ENCODE peak calls at places on chromosome 21, in ten cellular contexts. O is stomach, F is cardiac muscle cell, E is breast epithelium, W is suprapubic skin, B is neuronal stem cell, T is AG04450, M is upper lobe of right lung, P is substantia nigra, L is ascending aorta. S is an unnamed sample.

GRCh38 chr21:27703806-27704205 is 736.9 kb upstream of the ADAMTS5 start:
- DNase-seq in O (no peak), F (no peak), E (no peak), W (no peak), B (no peak), T (no peak), M (no peak), P (no peak), L (no peak), S (no peak)

GRCh38 chr21:18030248-18030647 is 211.1 kb upstream of the C21orf91 start:
- DNase-seq in O (no peak), F (no peak), E (no peak), W (no peak), B (no peak), T (no peak), M (no peak), P (no peak), L (no peak), S (no peak)

GRCh38 chr21:35559128-35559831 is 501.0 kb downstream of the SETD4 start:
- DNase-seq in O (no peak), F (peak; percentile 93), E (no peak), W (no peak), B (no peak), T (peak; percentile 82), M (no peak), P (no peak), L (no peak), S (no peak)

GRCh38 chr21:27561116-27561515 is 594.2 kb upstream of the ADAMTS5 start:
- DNase-seq in O (no peak), F (no peak), E (no peak), W (no peak), B (no peak), T (no peak), M (peak; percentile 73), P (no peak), L (no peak), S (no peak)

GRCh38 chr21:36753556-36753955 is 54.6 kb downstream of the SIM2 start:
- DNase-seq in O (no peak), F (peak; percentile 60), E (no peak), W (no peak), B (no peak), T (peak; percentile 34), M (no peak), P (no peak), L (no peak), S (no peak)

GRCh38 chr21:18114735-18115134 is 129.9 kb upstream of the CHODL start:
- DNase-seq in O (no peak), F (no peak), E (no peak), W (no peak), B (no peak), T (no peak), M (no peak), P (peak; percentile 48), L (no peak), S (no peak)

GRCh38 chr21:27149034-27149433 is 182.1 kb upstream of the ADAMTS5 start:
- DNase-seq in O (no peak), F (no peak), E (no peak), W (no peak), B (no peak), T (no peak), M (no peak), P (no peak), L (no peak), S (no peak)

GRCh38 chr21:17730782-17731181 is 88.4 kb downstream of the C21orf91 start:
- DNase-seq in O (no peak), F (no peak), E (no peak), W (no peak), B (no peak), T (no peak), M (no peak), P (no peak), L (no peak), S (no peak)

GRCh38 chr21:17613242-17613676 is 558 bp upstream of the BTG3 start:
- DNase-seq in O (peak; percentile 49), F (peak; percentile 40), E (peak; percentile 39), W (peak; percentile 77), B (peak; percentile 4), T (no peak), M (peak; percentile 89), P (peak; percentile 27), L (peak; percentile 73), S (peak; percentile 21)

GRCh38 chr21:32515869-32516268 is 69.5 kb downstream of the TCP10L start:
- DNase-seq in O (no peak), F (peak; percentile 66), E (no peak), W (no peak), B (no peak), T (no peak), M (no peak), P (no peak), L (no peak), S (no peak)

GRCh38 chr21:46469275-46469674 is 10.6 kb downstream of the DIP2A start:
- DNase-seq in O (no peak), F (no peak), E (no peak), W (no peak), B (no peak), T (no peak), M (no peak), P (no peak), L (no peak), S (no peak)

GRCh38 chr21:33273044-33273443 is 6.9 kb downstream of the IL10RB start:
- DNase-seq in O (no peak), F (peak; percentile 42), E (no peak), W (no peak), B (no peak), T (no peak), M (no peak), P (no peak), L (no peak), S (no peak)

GRCh38 chr21:37225440-37225839 is 41.7 kb downstream of the VPS26C start:
- DNase-seq in O (no peak), F (no peak), E (no peak), W (no peak), B (no peak), T (no peak), M (no peak), P (no peak), L (no peak), S (no peak)

GRCh38 chr21:36691539-36692124 is 7.3 kb upstream of the SIM2 start:
- DNase-seq in O (no peak), F (no peak), E (no peak), W (no peak), B (no peak), T (no peak), M (no peak), P (no peak), L (no peak), S (no peak)

GRCh38 chr21:19440792-19441494 is 1037.4 kb upstream of the TMPRSS15 start:
- DNase-seq in O (no peak), F (no peak), E (no peak), W (no peak), B (no peak), T (no peak), M (no peak), P (no peak), L (no peak), S (no peak)

GRCh38 chr21:32193066-32193465 is 85.8 kb downstream of the MIS18A start:
- DNase-seq in O (no peak), F (no peak), E (no peak), W (no peak), B (no peak), T (no peak), M (no peak), P (no peak), L (no peak), S (no peak)

GRCh38 chr21:28615276-28615675 is 377.4 kb downstream of the LTN1 start:
- DNase-seq in O (no peak), F (peak; percentile 61), E (no peak), W (no peak), B (no peak), T (no peak), M (no peak), P (no peak), L (no peak), S (no peak)

GRCh38 chr21:31509108-31510017 is 150.1 kb upstream of the SOD1 start:
- DNase-seq in O (no peak), F (peak; percentile 44), E (no peak), W (no peak), B (no peak), T (no peak), M (no peak), P (no peak), L (no peak), S (no peak)

GRCh38 chr21:29454179-29454578 is 155.5 kb downstream of the BACH1 start:
- DNase-seq in O (no peak), F (no peak), E (no peak), W (no peak), B (no peak), T (no peak), M (no peak), P (no peak), L (no peak), S (no peak)

GRCh38 chr21:33126569-33126968 is 56.6 kb downstream of the OLIG1 start:
- DNase-seq in O (no peak), F (no peak), E (no peak), W (no peak), B (no peak), T (no peak), M (no peak), P (peak; percentile 64), L (no peak), S (no peak)

GRCh38 chr21:45323487-45324380 is 36.0 kb upstream of the POFUT2 start:
- DNase-seq in O (no peak), F (peak; percentile 78), E (no peak), W (peak; percentile 57), B (no peak), T (no peak), M (peak; percentile 56), P (no peak), L (peak; percentile 87), S (no peak)
- H3K27ac ChIP-seq in O (peak overlapping the region; percentile 34), F (no peak overlapping the region), E (no peak overlapping the region), W (peak overlapping the region; percentile 20), B (no peak overlapping the region), T (no peak overlapping the region), M (no peak overlapping the region), P (no peak overlapping the region), L (peak overlapping the region; percentile 99), S (no peak overlapping the region)

GRCh38 chr21:43611598-43612369 is 47.5 kb downstream of the HSF2BP start:
- DNase-seq in O (peak; percentile 78), F (peak; percentile 76), E (peak; percentile 67), W (no peak), B (peak; percentile 32), T (peak; percentile 82), M (peak; percentile 84), P (peak; percentile 43), L (peak; percentile 79), S (peak; percentile 61)
- H3K27ac ChIP-seq in O (peak overlapping the region; percentile 10), F (no peak overlapping the region), E (peak overlapping the region; percentile 48), W (no peak overlapping the region), B (no peak overlapping the region), T (peak overlapping the region; percentile 69), M (no peak overlapping the region), P (no peak overlapping the region), L (no peak overlapping the region), S (peak overlapping the region; percentile 51)

GRCh38 chr21:42535602-42536171 is 22.0 kb downstream of the SLC37A1 start:
- DNase-seq in O (peak; percentile 72), F (no peak), E (no peak), W (peak; percentile 61), B (no peak), T (no peak), M (peak; percentile 60), P (no peak), L (peak; percentile 58), S (no peak)
- H3K27ac ChIP-seq in O (peak overlapping the region; percentile 47), F (no peak overlapping the region), E (no peak overlapping the region), W (no peak overlapping the region), B (no peak overlapping the region), T (no peak overlapping the region), M (no peak overlapping the region), P (no peak overlapping the region), L (no peak overlapping the region), S (peak overlapping the region; percentile 22)

GRCh38 chr21:38774586-38775285 is 31.0 kb upstream of the ETS2 start:
- DNase-seq in O (no peak), F (no peak), E (no peak), W (no peak), B (no peak), T (no peak), M (no peak), P (no peak), L (peak; percentile 64), S (no peak)
- H3K27ac ChIP-seq in O (peak overlapping the region; percentile 31), F (no peak overlapping the region), E (no peak overlapping the region), W (peak overlapping the region; percentile 7), B (no peak overlapping the region), T (peak overlapping the region; percentile 25), M (no peak overlapping the region), P (no peak overlapping the region), L (peak overlapping the region; percentile 41), S (no peak overlapping the region)

S was measured in prostate gland.